ENCODE peak calls at places on chromosomes 5 and 9, in nine cellular contexts. One of them, this sample, is unnamed.

GRCh38 chr9:26301659-26302058 is 590.9 kb downstream of the CAAP1 start:
- DNase-seq in psoas muscle: no peak
- DNase-seq in OCI-LY7: no peak
- DNase-seq in HCT116: no peak
- DNase-seq in breast epithelium: no peak
- DNase-seq in IMR-90: no peak
- DNase-seq in upper lobe of right lung: no peak
- DNase-seq in heart left ventricle: no peak
- DNase-seq in stomach: no peak
- DNase-seq in this sample: no peak

GRCh38 chr5:23302438-23302837 is 205.0 kb upstream of the PRDM9 start:
- DNase-seq in psoas muscle: no peak
- DNase-seq in IMR-90: no peak
- DNase-seq in HCT116: no peak
- DNase-seq in OCI-LY7: no peak
- DNase-seq in stomach: no peak
- DNase-seq in breast epithelium: no peak
- DNase-seq in upper lobe of right lung: no peak
- DNase-seq in heart left ventricle: no peak
- DNase-seq in this sample: no peak

GRCh38 chr5:5178121-5178520 is 38.0 kb downstream of the ADAMTS16 start:
- DNase-seq in psoas muscle: no peak
- DNase-seq in breast epithelium: no peak
- DNase-seq in stomach: peak
- DNase-seq in upper lobe of right lung: no peak
- DNase-seq in HCT116: no peak
- DNase-seq in heart left ventricle: no peak
- DNase-seq in IMR-90: no peak
- DNase-seq in OCI-LY7: no peak
- DNase-seq in this sample: no peak

GRCh38 chr5:138179277-138179857 is 455 bp downstream of the KIF20A start:
- DNase-seq in heart left ventricle: no peak
- DNase-seq in upper lobe of right lung: no peak
- DNase-seq in stomach: no peak
- DNase-seq in IMR-90: no peak
- DNase-seq in OCI-LY7: peak
- DNase-seq in psoas muscle: no peak
- DNase-seq in HCT116: no peak
- DNase-seq in breast epithelium: no peak
- DNase-seq in this sample: no peak

GRCh38 chr5:177312649-177313181 is 1.0 kb upstream of the MXD3 start:
- DNase-seq in stomach: no peak
- DNase-seq in heart left ventricle: peak
- DNase-seq in HCT116: peak
- DNase-seq in breast epithelium: no peak
- DNase-seq in upper lobe of right lung: no peak
- DNase-seq in OCI-LY7: peak
- DNase-seq in psoas muscle: peak
- DNase-seq in IMR-90: no peak
- DNase-seq in this sample: no peak

GRCh38 chr9:98627291-98627690 is 81.4 kb downstream of the GABBR2 start:
- DNase-seq in breast epithelium: no peak
- DNase-seq in OCI-LY7: no peak
- DNase-seq in HCT116: no peak
- DNase-seq in stomach: no peak
- DNase-seq in psoas muscle: no peak
- DNase-seq in IMR-90: peak
- DNase-seq in heart left ventricle: no peak
- DNase-seq in upper lobe of right lung: no peak
- DNase-seq in this sample: no peak

GRCh38 chr9:137919649-137920101 is 42.1 kb downstream of the CACNA1B start:
- DNase-seq in upper lobe of right lung: no peak
- DNase-seq in breast epithelium: no peak
- DNase-seq in OCI-LY7: no peak
- DNase-seq in stomach: no peak
- DNase-seq in heart left ventricle: no peak
- DNase-seq in psoas muscle: no peak
- DNase-seq in HCT116: no peak
- DNase-seq in IMR-90: no peak
- DNase-seq in this sample: no peak

GRCh38 chr9:5321058-5321457 is 16.5 kb upstream of the RLN2 start:
- DNase-seq in IMR-90: peak
- DNase-seq in upper lobe of right lung: no peak
- DNase-seq in OCI-LY7: peak
- DNase-seq in HCT116: no peak
- DNase-seq in heart left ventricle: no peak
- DNase-seq in stomach: no peak
- DNase-seq in psoas muscle: no peak
- DNase-seq in breast epithelium: no peak
- DNase-seq in this sample: no peak

GRCh38 chr5:103706939-103707682 is 144.5 kb upstream of the NUDT12 start:
- DNase-seq in heart left ventricle: no peak
- DNase-seq in breast epithelium: no peak
- DNase-seq in HCT116: no peak
- DNase-seq in psoas muscle: no peak
- DNase-seq in upper lobe of right lung: no peak
- DNase-seq in stomach: no peak
- DNase-seq in IMR-90: no peak
- DNase-seq in OCI-LY7: no peak
- DNase-seq in this sample: no peak

GRCh38 chr9:71364196-71364955 is 243.0 kb upstream of the TRPM3 start:
- DNase-seq in IMR-90: no peak
- DNase-seq in breast epithelium: no peak
- DNase-seq in psoas muscle: no peak
- DNase-seq in upper lobe of right lung: no peak
- DNase-seq in heart left ventricle: no peak
- DNase-seq in stomach: no peak
- DNase-seq in HCT116: no peak
- DNase-seq in OCI-LY7: no peak
- DNase-seq in this sample: no peak

GRCh38 chr9:70639853-70640814 is 225.7 kb upstream of the KLF9 start:
- DNase-seq in IMR-90: peak
- DNase-seq in upper lobe of right lung: no peak
- DNase-seq in stomach: no peak
- DNase-seq in breast epithelium: no peak
- DNase-seq in heart left ventricle: no peak
- DNase-seq in psoas muscle: no peak
- DNase-seq in HCT116: peak
- DNase-seq in OCI-LY7: peak
- DNase-seq in this sample: peak

GRCh38 chr5:308672-309271 is 12.7 kb upstream of the AHRR start:
- DNase-seq in IMR-90: peak
- DNase-seq in OCI-LY7: no peak
- DNase-seq in stomach: peak
- DNase-seq in HCT116: no peak
- DNase-seq in psoas muscle: peak
- DNase-seq in upper lobe of right lung: peak
- DNase-seq in heart left ventricle: peak
- DNase-seq in breast epithelium: no peak
- DNase-seq in this sample: no peak

GRCh38 chr5:546376-546908 is 22.2 kb upstream of the SLC9A3 start:
- DNase-seq in upper lobe of right lung: no peak
- DNase-seq in heart left ventricle: peak
- DNase-seq in IMR-90: no peak
- DNase-seq in OCI-LY7: no peak
- DNase-seq in psoas muscle: peak
- DNase-seq in breast epithelium: no peak
- DNase-seq in HCT116: no peak
- DNase-seq in stomach: peak
- DNase-seq in this sample: no peak

GRCh38 chr5:137921931-137922330 is 32.7 kb downstream of the PKD2L2 start:
- DNase-seq in OCI-LY7: no peak
- DNase-seq in breast epithelium: no peak
- DNase-seq in heart left ventricle: no peak
- DNase-seq in IMR-90: peak
- DNase-seq in stomach: no peak
- DNase-seq in psoas muscle: no peak
- DNase-seq in HCT116: no peak
- DNase-seq in upper lobe of right lung: no peak
- DNase-seq in this sample: no peak

GRCh38 chr5:141779642-141780041 is 97.6 kb upstream of the ARAP3 start:
- DNase-seq in HCT116: no peak
- DNase-seq in heart left ventricle: peak
- DNase-seq in breast epithelium: peak
- DNase-seq in IMR-90: peak
- DNase-seq in upper lobe of right lung: no peak
- DNase-seq in stomach: no peak
- DNase-seq in OCI-LY7: no peak
- DNase-seq in psoas muscle: peak
- DNase-seq in this sample: no peak

GRCh38 chr5:179486596-179487051 is 63.7 kb upstream of the RUFY1 start:
- DNase-seq in psoas muscle: no peak
- DNase-seq in upper lobe of right lung: no peak
- DNase-seq in heart left ventricle: no peak
- DNase-seq in stomach: no peak
- DNase-seq in OCI-LY7: no peak
- DNase-seq in breast epithelium: peak
- DNase-seq in IMR-90: peak
- DNase-seq in HCT116: no peak
- DNase-seq in this sample: peak

GRCh38 chr9:112870556-112870955 is 20.1 kb downstream of the SLC46A2 start:
- DNase-seq in heart left ventricle: no peak
- DNase-seq in upper lobe of right lung: no peak
- DNase-seq in stomach: no peak
- DNase-seq in OCI-LY7: no peak
- DNase-seq in HCT116: no peak
- DNase-seq in breast epithelium: no peak
- DNase-seq in IMR-90: no peak
- DNase-seq in psoas muscle: no peak
- DNase-seq in this sample: no peak
- H3K27ac ChIP-seq in heart left ventricle: no peak
- H3K27ac ChIP-seq in upper lobe of right lung: no peak
- H3K27ac ChIP-seq in stomach: no peak
- H3K27ac ChIP-seq in OCI-LY7: no peak
- H3K27ac ChIP-seq in HCT116: no peak
- H3K27ac ChIP-seq in breast epithelium: no peak
- H3K27ac ChIP-seq in IMR-90: no peak
- H3K27ac ChIP-seq in psoas muscle: no peak
- H3K27ac ChIP-seq in this sample: no peak

DNA sequence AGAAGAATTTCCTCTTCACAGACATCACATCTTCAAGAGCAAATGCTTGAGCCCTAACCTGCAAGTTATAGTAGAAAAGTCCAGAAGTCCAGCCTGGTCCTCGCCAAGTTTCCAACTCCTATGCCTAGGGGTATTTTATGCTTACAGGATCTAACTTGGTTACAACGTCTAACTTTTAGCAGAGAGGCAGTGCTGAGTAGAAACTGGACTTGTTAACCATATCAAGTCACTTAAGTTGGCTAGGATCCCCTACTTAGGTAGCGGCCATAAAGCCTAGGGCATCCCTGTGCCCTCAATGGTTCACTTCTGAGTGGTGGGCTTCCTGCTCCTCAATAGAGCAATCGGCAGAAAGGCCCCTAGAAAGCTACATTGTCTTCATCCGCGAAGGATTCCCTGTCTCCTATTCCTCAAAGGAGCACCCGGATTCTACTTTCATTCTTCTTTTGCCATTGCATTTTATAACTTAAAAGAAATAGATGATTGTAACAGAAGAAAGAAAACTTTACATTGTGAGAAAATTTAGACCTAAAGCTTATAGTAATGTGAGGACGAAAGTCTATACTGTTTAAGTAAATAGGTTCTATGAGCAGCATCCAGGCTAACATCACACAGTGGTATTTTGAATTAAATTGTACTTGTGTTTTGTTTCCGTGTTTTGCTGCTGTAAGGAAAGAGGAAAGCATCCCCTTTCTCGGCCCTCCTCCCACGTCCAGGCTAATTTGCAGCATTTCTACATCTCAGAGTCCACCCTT is 1.3 kb upstream of the MTAP start:
- DNase-seq in psoas muscle: no peak
- DNase-seq in HCT116: no peak
- DNase-seq in upper lobe of right lung: no peak
- DNase-seq in breast epithelium: no peak
- DNase-seq in stomach: no peak
- DNase-seq in OCI-LY7: no peak
- DNase-seq in IMR-90: no peak
- DNase-seq in heart left ventricle: no peak
- DNase-seq in this sample: no peak
- H3K27ac ChIP-seq in psoas muscle: no peak
- H3K27ac ChIP-seq in HCT116: peak
- H3K27ac ChIP-seq in upper lobe of right lung: no peak
- H3K27ac ChIP-seq in breast epithelium: peak
- H3K27ac ChIP-seq in stomach: peak
- H3K27ac ChIP-seq in OCI-LY7: no peak
- H3K27ac ChIP-seq in IMR-90: peak
- H3K27ac ChIP-seq in heart left ventricle: no peak
- H3K27ac ChIP-seq in this sample: peak

DNA sequence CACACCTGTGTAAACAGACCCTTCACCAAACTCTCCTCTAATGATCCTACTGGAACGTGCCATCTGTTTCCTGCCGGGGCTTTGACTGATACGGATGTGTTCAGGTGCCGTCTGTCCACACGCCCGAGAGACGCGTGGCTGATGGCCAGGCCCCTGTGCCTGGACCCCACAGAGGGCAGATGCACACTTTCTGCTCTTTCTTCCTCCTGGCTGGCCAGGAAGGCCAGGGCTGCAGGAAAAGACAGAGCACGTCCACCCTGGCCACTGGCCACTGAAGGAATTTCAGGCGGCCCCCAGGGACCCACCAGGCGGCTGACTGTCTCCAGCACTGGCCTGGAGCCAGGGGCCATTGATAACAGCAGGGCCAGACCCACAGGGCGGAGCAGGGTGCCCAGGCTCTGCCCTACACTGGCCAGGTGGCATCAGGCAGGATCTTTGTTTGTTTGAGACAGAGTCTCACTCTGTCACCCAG is 3.6 kb upstream of the ENG start:
- DNase-seq in HCT116: no peak
- DNase-seq in psoas muscle: peak
- DNase-seq in breast epithelium: no peak
- DNase-seq in IMR-90: no peak
- DNase-seq in OCI-LY7: no peak
- DNase-seq in upper lobe of right lung: no peak
- DNase-seq in stomach: no peak
- DNase-seq in heart left ventricle: peak
- DNase-seq in this sample: no peak
- H3K27ac ChIP-seq in HCT116: no peak
- H3K27ac ChIP-seq in psoas muscle: peak
- H3K27ac ChIP-seq in breast epithelium: peak
- H3K27ac ChIP-seq in IMR-90: no peak
- H3K27ac ChIP-seq in OCI-LY7: no peak
- H3K27ac ChIP-seq in upper lobe of right lung: peak
- H3K27ac ChIP-seq in stomach: no peak
- H3K27ac ChIP-seq in heart left ventricle: peak
- H3K27ac ChIP-seq in this sample: no peak

DNA sequence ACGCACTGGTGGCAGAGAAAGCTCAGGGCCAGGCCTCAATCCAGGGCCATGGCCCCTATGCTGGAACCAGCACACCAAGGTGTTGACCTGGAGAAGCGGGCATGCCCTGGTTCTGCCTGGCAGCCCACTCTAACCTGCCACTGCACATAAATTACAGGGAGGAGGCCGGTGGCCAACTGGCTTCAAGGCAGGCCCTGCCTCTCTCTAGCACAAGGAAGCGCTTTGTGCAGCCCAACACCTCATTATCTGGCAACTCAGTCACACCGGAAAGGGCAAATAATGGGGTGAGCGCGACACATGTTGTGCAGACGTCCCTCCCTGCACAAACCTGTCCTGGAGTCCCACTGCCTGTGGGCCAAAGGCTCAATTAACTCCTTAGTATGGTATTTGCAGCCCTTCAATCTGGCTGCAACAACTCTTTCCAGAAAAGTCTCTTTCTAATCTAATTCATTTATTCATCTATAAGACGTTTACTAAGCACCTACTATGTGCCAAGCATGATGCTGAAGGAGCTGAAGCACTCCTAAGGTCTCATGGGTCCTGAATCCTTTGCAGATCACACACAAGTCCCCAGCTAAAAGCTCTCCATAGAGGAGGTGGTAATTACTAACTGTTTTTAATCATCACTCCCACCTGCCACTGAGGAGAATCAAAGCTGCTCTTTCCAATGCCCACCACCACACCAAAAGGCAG is 24.9 kb downstream of the SHB start:
- DNase-seq in IMR-90: no peak
- DNase-seq in upper lobe of right lung: no peak
- DNase-seq in breast epithelium: peak
- DNase-seq in stomach: peak
- DNase-seq in psoas muscle: no peak
- DNase-seq in heart left ventricle: peak
- DNase-seq in HCT116: no peak
- DNase-seq in OCI-LY7: no peak
- DNase-seq in this sample: no peak
- H3K27ac ChIP-seq in IMR-90: no peak
- H3K27ac ChIP-seq in upper lobe of right lung: no peak
- H3K27ac ChIP-seq in breast epithelium: no peak
- H3K27ac ChIP-seq in stomach: peak
- H3K27ac ChIP-seq in psoas muscle: no peak
- H3K27ac ChIP-seq in heart left ventricle: peak
- H3K27ac ChIP-seq in HCT116: no peak
- H3K27ac ChIP-seq in OCI-LY7: no peak
- H3K27ac ChIP-seq in this sample: no peak

This sample was measured in AG04450.